ENCODE peak calls at places on chromosomes 7 and 10, in seven cellular contexts. P is mesendoderm, T is neuronal stem cell, B is IMR-90, H is H9, M is trophoblast cell, Z is mesenchymal stem cell. I is an unnamed sample.
A peak's percentile ranks its signal among the peaks of the same experiment; 100 is the strongest.

GRCh38 chr7:5420108-5420840 is 3.4 kb downstream of the TNRC18 start:
- DNase-seq in P (no peak), T (no peak), B (no peak), H (no peak), M (no peak), Z (no peak), I (no peak)

GRCh38 chr10:30433779-30434272 is at the start of gene MAP3K8:
- DNase-seq in P (peak; percentile 97), T (peak; percentile 89), B (peak; percentile 86), H (peak; percentile 90), M (peak; percentile 95), Z (peak; percentile 96), I (peak; percentile 88)

GRCh38 chr7:65307651-65308299 is 65.9 kb upstream of the ZNF92 start:
- DNase-seq in P (peak; percentile 89), T (peak; percentile 71), B (peak; percentile 66), H (peak; percentile 75), M (peak; percentile 9), Z (peak; percentile 62), I (peak; percentile 47)

GRCh38 chr7:138837627-138838026 is 39.6 kb upstream of the ATP6V0A4 start:
- DNase-seq in P (no peak), T (no peak), B (peak; percentile 1), H (no peak), M (no peak), Z (no peak), I (no peak)

GRCh38 chr10:6310977-6311376 is 108.2 kb downstream of the PFKFB3 start:
- DNase-seq in P (no peak), T (no peak), B (no peak), H (no peak), M (no peak), Z (no peak), I (no peak)

GRCh38 chr10:29144126-29144525 is 144.7 kb upstream of the LYZL1 start:
- DNase-seq in P (peak; percentile 31), T (no peak), B (no peak), H (no peak), M (no peak), Z (no peak), I (no peak)

GRCh38 chr7:7567898-7568531 is 1.3 kb downstream of the MIOS start:
- DNase-seq in P (no peak), T (no peak), B (no peak), H (no peak), M (no peak), Z (no peak), I (no peak)

GRCh38 chr10:82865366-82865765 is 990.4 kb downstream of the NRG3 start:
- DNase-seq in P (no peak), T (no peak), B (no peak), H (no peak), M (no peak), Z (no peak), I (no peak)

GRCh38 chr10:78977761-78978305 is 90.9 kb upstream of the ZMIZ1 start:
- DNase-seq in P (peak; percentile 48), T (no peak), B (peak; percentile 79), H (no peak), M (peak; percentile 65), Z (peak; percentile 97), I (no peak)

GRCh38 chr7:14894826-14895225 is 7.7 kb downstream of the DGKB start:
- DNase-seq in P (no peak), T (no peak), B (no peak), H (no peak), M (no peak), Z (peak; percentile 1), I (no peak)

GRCh38 chr7:17654940-17655339 is 285.4 kb downstream of the SNX13 start:
- DNase-seq in P (no peak), T (no peak), B (peak; percentile 16), H (no peak), M (no peak), Z (peak; percentile 51), I (no peak)

GRCh38 chr7:141344153-141344935 is 206.9 kb upstream of the AGK start:
- DNase-seq in P (no peak), T (no peak), B (no peak), H (no peak), M (no peak), Z (no peak), I (no peak)

GRCh38 chr10:132942101-132942739 is at the start of gene CFAP46:
- DNase-seq in P (peak; percentile 72), T (peak; percentile 71), B (peak; percentile 44), H (peak; percentile 78), M (no peak), Z (peak; percentile 68), I (peak; percentile 90)

GRCh38 chr7:100951172-100951571 is 1.8 kb downstream of the MUC3A start:
- DNase-seq in P (peak; percentile 96), T (no peak), B (no peak), H (peak; percentile 98), M (no peak), Z (no peak), I (peak; percentile 91)

GRCh38 chr10:79412516-79412915 is 32.9 kb downstream of the ZCCHC24 start:
- DNase-seq in P (no peak), T (no peak), B (no peak), H (no peak), M (no peak), Z (no peak), I (no peak)

GRCh38 chr10:79001082-79001885 is 67.5 kb upstream of the ZMIZ1 start:
- DNase-seq in P (no peak), T (no peak), B (peak; percentile 50), H (no peak), M (no peak), Z (peak; percentile 49), I (no peak)

GRCh38 chr10:14146005-14146404 is 184.7 kb downstream of the FRMD4A start:
- DNase-seq in P (no peak), T (no peak), B (peak; percentile 95), H (no peak), M (peak; percentile 50), Z (peak; percentile 86), I (no peak)
- H3K23ac ChIP-seq in P (no peak overlapping the region), T (no peak overlapping the region), B (peak overlapping the region; percentile 78), H (no peak overlapping the region), M (no peak overlapping the region), Z (no peak overlapping the region), I (no peak overlapping the region)

GRCh38 chr10:49354593-49354992 is 41.3 kb downstream of the DRGX start:
- DNase-seq in P (no peak), T (no peak), B (no peak), H (no peak), M (no peak), Z (no peak), I (no peak)

GRCh38 chr10:49355221-49355620 is 40.7 kb downstream of the DRGX start:
- DNase-seq in P (no peak), T (no peak), B (no peak), H (no peak), M (no peak), Z (no peak), I (no peak)

GRCh38 chr10:49353026-49353894 is 42.6 kb downstream of the DRGX start:
- DNase-seq in P (peak; percentile 3), T (no peak), B (no peak), H (no peak), M (no peak), Z (no peak), I (no peak)

GRCh38 chr10:49352323-49352722 is 43.6 kb downstream of the DRGX start:
- DNase-seq in P (no peak), T (no peak), B (no peak), H (no peak), M (no peak), Z (no peak), I (no peak)

DNA sequence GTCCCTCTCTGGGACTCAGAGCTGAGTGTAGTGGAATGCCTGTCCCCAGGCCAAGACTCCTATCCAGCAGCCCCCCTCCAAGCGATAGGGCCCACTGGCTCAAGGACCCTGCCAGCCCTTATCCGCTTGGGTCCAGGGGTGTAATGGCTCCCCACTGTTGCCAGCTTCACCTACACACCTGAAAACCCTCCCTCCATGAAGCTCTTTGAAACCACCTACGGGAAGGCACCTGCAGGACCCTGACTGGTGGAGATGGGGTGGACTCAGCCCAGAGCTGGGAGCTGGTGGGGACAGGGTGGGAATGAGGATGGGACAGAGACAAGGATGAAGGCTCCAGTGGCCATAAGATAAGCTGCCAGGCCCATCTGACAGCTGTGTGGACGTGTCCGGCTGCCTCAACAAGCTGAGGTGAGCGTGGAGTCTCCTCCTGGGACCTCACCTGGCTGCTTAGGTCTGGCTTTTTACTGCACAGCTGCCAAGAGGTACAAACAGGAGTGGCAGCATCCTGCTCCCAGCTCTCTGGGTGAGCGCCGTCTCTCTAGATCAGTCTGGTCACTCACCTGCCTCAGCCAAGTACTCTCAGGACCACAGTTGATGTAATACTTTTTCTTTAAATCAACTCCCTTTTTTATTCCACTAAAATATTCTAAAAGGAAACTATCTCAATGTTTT is 41.9 kb downstream of the DRGX start:
- DNase-seq in P (no peak), T (no peak), B (no peak), H (no peak), M (no peak), Z (no peak), I (no peak)
- H3K23ac ChIP-seq in P (no peak overlapping the region), T (peak overlapping the region; percentile 49), B (no peak overlapping the region), H (no peak overlapping the region), M (no peak overlapping the region), Z (no peak overlapping the region), I (no peak overlapping the region)

GRCh38 chr10:122165492-122165832 is 105.6 kb upstream of the BTBD16 start:
- DNase-seq in P (no peak), T (no peak), B (no peak), H (no peak), M (no peak), Z (no peak), I (no peak)

GRCh38 chr10:122164028-122164601 is 107.0 kb upstream of the BTBD16 start:
- DNase-seq in P (peak; percentile 69), T (peak; percentile 46), B (no peak), H (no peak), M (no peak), Z (peak; percentile 51), I (no peak)

GRCh38 chr10:122163182-122164027 is 107.7 kb upstream of the BTBD16 start:
- DNase-seq in P (peak; percentile 97), T (peak; percentile 94), B (peak; percentile 52), H (peak; percentile 96), M (no peak), Z (peak; percentile 60), I (peak; percentile 91)

GRCh38 chr10:122164815-122165491 is 106.1 kb upstream of the BTBD16 start:
- DNase-seq in P (no peak), T (no peak), B (no peak), H (no peak), M (no peak), Z (no peak), I (no peak)

GRCh38 chr10:122165914-122166313 is 105.2 kb upstream of the BTBD16 start:
- DNase-seq in P (no peak), T (no peak), B (no peak), H (no peak), M (no peak), Z (no peak), I (no peak)
- H3K23ac ChIP-seq in P (no peak overlapping the region), T (no peak overlapping the region), B (no peak overlapping the region), H (no peak overlapping the region), M (no peak overlapping the region), Z (no peak overlapping the region), I (no peak overlapping the region)

DNA sequence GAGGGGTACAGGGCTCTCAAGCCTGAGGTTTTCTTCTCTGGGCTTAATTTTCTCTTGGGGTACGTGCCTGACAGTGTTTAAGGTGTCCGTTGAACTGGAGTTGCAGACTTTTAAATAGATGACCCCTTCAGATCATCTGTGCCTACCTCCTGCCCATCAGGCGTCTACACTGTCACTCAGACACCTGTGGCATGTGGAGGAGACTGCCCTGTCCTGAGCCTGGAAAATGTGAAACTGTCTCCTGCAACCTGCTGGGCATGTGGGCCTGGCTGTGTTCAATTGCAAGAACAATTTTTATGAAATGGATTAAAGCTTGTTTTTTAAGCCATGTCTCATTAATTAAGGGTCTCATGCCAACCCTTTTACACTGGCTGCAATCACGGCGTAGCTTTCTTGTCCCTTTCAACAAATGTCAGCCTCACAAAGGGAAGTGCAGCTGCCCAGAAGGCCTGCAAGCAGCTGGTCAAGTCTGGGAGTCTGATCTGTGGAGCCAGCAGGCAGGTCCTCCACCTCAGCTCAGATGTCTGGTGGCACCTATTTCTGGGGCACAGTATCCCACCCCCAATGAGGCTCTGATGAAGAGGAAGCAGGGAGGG is 8.8 kb downstream of the ATP5MF start:
- DNase-seq in P (no peak), T (no peak), B (no peak), H (no peak), M (no peak), Z (no peak), I (no peak)
- H3K23ac ChIP-seq in P (no peak overlapping the region), T (no peak overlapping the region), B (no peak overlapping the region), H (no peak overlapping the region), M (no peak overlapping the region), Z (no peak overlapping the region), I (no peak overlapping the region)